ENCODE peak calls at places on chromosome 19, in four cellular contexts. R is adrenal gland, D is heart right ventricle, L is upper lobe of right lung. N is an unnamed sample.

GRCh38 chr19:10431943-10432735 is 11.8 kb downstream of the PDE4A start:
- DNase-seq in R (no peak), D (peak; percentile 77), L (peak; percentile 92), N (peak; percentile 37)

GRCh38 chr19:887072-887471 is 5.9 kb downstream of the MED16 start:
- DNase-seq in R (peak; percentile 89), D (no peak), L (no peak), N (no peak)

GRCh38 chr19:10269333-10270179 is 1.4 kb upstream of the ICAM1 start:
- DNase-seq in R (peak; percentile 92), D (peak; percentile 91), L (peak; percentile 94), N (peak; percentile 89)

GRCh38 chr19:50333737-50334617 is 4.8 kb upstream of the KCNC3 start:
- DNase-seq in R (peak; percentile 86), D (peak; percentile 63), L (peak; percentile 92), N (peak; percentile 80)

GRCh38 chr19:44803442-44804428 is 5.2 kb upstream of the BCAM start:
- DNase-seq in R (no peak), D (no peak), L (no peak), N (no peak)

GRCh38 chr19:823565-824121 is 1.9 kb upstream of the PLPPR3 start:
- DNase-seq in R (no peak), D (no peak), L (peak; percentile 61), N (no peak)

GRCh38 chr19:10380311-10381102 is at the start of gene TYK2:
- DNase-seq in R (peak; percentile 99), D (peak; percentile 98), L (peak; percentile 98), N (peak; percentile 98)

GRCh38 chr19:33681081-33681680 is 59.4 kb downstream of the CHST8 start:
- DNase-seq in R (no peak), D (no peak), L (peak; percentile 57), N (no peak)

GRCh38 chr19:17021328-17021727 is 5.3 kb downstream of the CPAMD8 start:
- DNase-seq in R (no peak), D (no peak), L (no peak), N (no peak)

GRCh38 chr19:10408511-10409291 is 5.4 kb upstream of the CDC37 start:
- DNase-seq in R (peak; percentile 68), D (no peak), L (peak; percentile 88), N (peak; percentile 59)

GRCh38 chr19:12985049-12985776 is 10.1 kb upstream of the NFIX start:
- DNase-seq in R (peak; percentile 85), D (peak; percentile 69), L (no peak), N (peak; percentile 65)

GRCh38 chr19:45200614-45201013 is 22.0 kb downstream of the BLOC1S3 start:
- DNase-seq in R (peak; percentile 75), D (peak; percentile 21), L (no peak), N (peak; percentile 73)

GRCh38 chr19:2340496-2341246 is 12.2 kb downstream of the SPPL2B start:
- DNase-seq in R (no peak), D (no peak), L (no peak), N (no peak)

GRCh38 chr19:16627194-16627927 is 643 bp downstream of the MED26 start:
- DNase-seq in R (no peak), D (peak; percentile 7), L (peak; percentile 71), N (no peak)

GRCh38 chr19:18762125-18763023 is 28.7 kb downstream of the COMP start:
- DNase-seq in R (peak; percentile 90), D (peak; percentile 70), L (peak; percentile 94), N (peak; percentile 74)

GRCh38 chr19:35559281-35559659 is 4.2 kb downstream of the ATP4A start:
- DNase-seq in R (no peak), D (no peak), L (no peak), N (no peak)

GRCh38 chr19:19531951-19532805 is 3.5 kb downstream of the YJEFN3 start:
- DNase-seq in R (peak; percentile 90), D (peak; percentile 74), L (peak; percentile 91), N (peak; percentile 90)

GRCh38 chr19:43639507-43640423 is at the start of gene CADM4:
- DNase-seq in R (no peak), D (peak; percentile 16), L (peak; percentile 75), N (no peak)

GRCh38 chr19:7349961-7350711 is 1.4 kb downstream of the ARHGEF18 start:
- DNase-seq in R (no peak), D (no peak), L (peak; percentile 65), N (no peak)

GRCh38 chr19:883661-884211 is 9.3 kb downstream of the MED16 start:
- DNase-seq in R (no peak), D (no peak), L (peak; percentile 78), N (no peak)

GRCh38 chr19:4409123-4409933 is 6.9 kb downstream of the CHAF1A start:
- DNase-seq in R (no peak), D (no peak), L (no peak), N (no peak)

GRCh38 chr19:54164369-54165068 is 5.0 kb upstream of the LENG1 start:
- DNase-seq in R (no peak), D (peak; percentile 87), L (peak; percentile 84), N (peak; percentile 65)

GRCh38 chr19:33052352-33052972 is 12.2 kb downstream of the RHPN2 start:
- DNase-seq in R (no peak), D (no peak), L (no peak), N (no peak)

GRCh38 chr19:16631465-16631864 is 3.5 kb upstream of the MED26 start:
- DNase-seq in R (no peak), D (no peak), L (no peak), N (no peak)

GRCh38 chr19:33263325-33264023 is 37.8 kb upstream of the SLC7A10 start:
- DNase-seq in R (no peak), D (no peak), L (no peak), N (no peak)

GRCh38 chr19:2375341-2376121 is 15.5 kb downstream of the TMPRSS9 start:
- DNase-seq in R (no peak), D (no peak), L (no peak), N (peak; percentile 69)

GRCh38 chr19:54188224-54188871 is 1.0 kb downstream of the MBOAT7 start:
- DNase-seq in R (peak; percentile 78), D (no peak), L (peak; percentile 60), N (peak; percentile 35)

GRCh38 chr19:15213715-15214381 is 13.1 kb upstream of the NOTCH3 start:
- DNase-seq in R (peak; percentile 76), D (peak; percentile 88), L (no peak), N (no peak)

GRCh38 chr19:4972509-4973230 is 3.8 kb downstream of the KDM4B start:
- DNase-seq in R (no peak), D (no peak), L (no peak), N (no peak)

GRCh38 chr19:681029-681626 is 4.9 kb downstream of the FSTL3 start:
- DNase-seq in R (no peak), D (peak; percentile 90), L (peak; percentile 97), N (peak; percentile 93)

DNA sequence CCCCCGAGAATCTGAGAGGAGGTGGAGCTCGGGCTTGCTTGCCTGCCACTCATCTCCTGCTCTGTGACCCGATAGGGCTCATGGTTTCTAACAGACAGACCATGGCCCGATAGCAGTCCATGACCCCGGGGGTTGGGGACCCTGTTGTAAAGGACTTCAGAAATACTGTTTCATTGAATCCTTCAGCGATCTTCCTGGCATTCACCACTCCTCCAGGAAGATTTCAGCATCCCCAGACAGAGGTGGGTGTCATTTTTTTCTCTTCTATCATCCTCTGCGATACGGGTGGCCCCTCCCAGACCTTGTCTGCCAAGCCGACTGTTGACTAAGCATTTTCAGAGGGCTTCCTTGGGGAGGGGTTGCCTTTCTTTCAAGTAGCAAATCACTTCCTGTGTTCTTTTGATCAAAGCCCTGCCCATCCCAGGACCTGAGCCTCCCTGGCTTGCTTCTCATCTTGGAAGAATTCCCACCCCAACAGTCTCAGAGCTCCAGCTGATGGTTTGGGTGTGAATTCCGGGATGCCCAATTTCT is 1.7 kb downstream of the MYO1F start:
- DNase-seq in R (no peak), D (no peak), L (no peak), N (no peak)
- H3K4me3 ChIP-seq in R (peak overlapping the region; percentile 34), D (peak overlapping the region; percentile 40), L (peak overlapping the region; percentile 55), N (no peak overlapping the region)

GRCh38 chr19:38616265-38616664 is 1.5 kb downstream of the MAP4K1 start:
- DNase-seq in R (no peak), D (no peak), L (no peak), N (no peak)

GRCh38 chr19:38619361-38620174 is 580 bp downstream of the EIF3K start:
- DNase-seq in R (no peak), D (no peak), L (no peak), N (no peak)

GRCh38 chr19:38617764-38618589 is at the start of gene MAP4K1:
- DNase-seq in R (peak; percentile 65), D (peak; percentile 40), L (peak; percentile 74), N (peak; percentile 25)

GRCh38 chr19:38617283-38617763 is 430 bp downstream of the MAP4K1 start:
- DNase-seq in R (no peak), D (no peak), L (no peak), N (no peak)

DNA sequence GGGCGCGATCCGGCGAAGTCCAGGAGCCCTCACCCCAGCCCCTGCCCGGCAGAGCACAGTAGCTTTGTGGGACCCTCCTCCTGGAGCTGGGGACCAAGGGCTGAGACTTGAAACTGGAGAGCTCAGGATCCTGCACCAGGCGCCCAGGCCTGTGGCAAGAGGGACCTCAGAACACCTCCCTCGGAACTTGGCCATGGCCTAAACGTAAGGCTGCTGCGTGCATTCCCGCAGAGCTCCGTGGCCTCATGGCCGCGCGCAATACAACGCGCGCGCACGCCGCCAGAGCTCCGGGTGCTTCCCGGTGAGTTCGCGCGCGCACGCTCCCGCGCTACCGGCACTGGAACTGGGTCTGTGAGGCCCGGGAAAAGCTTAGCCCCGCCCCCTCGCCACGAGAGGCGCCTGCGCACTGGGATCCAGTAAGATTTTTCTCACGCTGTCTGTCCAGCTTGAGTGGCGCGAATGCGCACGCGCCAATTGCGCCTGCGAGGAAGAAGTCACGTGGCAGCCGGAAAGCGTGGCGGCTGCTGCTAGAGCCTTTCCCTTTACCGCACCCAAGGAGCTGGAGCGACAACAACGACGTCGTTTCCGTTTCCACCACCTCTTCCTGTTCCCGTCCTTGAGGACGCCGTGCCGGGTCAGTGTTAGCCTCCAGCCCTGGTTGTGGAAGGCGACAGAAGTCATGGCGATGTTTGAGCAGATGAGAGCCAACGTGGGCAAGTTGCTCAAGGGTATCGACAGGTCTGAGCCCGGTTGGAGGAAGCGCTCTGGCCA is at the start of gene EIF3K:
- DNase-seq in R (peak; percentile 99), D (peak; percentile 99), L (peak; percentile 100), N (peak; percentile 99)
- H3K4me3 ChIP-seq in R (peak within 1 kb of the TSS; percentile 87), D (peak within 1 kb of the TSS; percentile 84), L (peak within 1 kb of the TSS; percentile 82), N (peak within 1 kb of the TSS; percentile 94)

DNA sequence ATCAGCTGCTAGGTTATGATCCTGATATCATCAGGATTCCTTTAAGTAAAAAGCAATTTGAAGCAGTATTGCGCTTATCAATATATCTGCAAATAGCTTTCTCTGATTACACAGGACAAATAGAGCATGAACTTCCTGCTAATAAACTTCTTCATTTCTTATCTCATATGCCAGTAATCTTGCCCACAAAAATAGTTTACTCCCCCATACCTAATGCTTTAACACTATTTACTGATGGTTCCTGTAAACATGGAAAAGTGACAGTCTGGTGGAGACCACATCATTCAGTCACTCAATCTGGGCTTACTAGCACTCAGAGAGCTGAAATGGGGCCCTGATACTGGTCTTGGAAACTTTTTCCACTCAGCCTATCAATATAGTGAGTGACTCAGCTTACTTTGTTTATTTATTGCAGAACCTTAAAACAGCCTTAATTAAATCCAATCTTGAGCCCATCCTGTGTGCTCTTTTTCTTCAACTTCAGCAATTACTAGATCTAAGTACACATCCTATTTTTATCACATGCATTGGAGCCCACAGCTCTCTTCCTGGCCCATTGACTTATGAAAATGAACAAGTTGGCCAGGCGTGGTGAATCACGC is 1464.3 kb downstream of the UQCRFS1 start:
- DNase-seq in R (no peak), D (no peak), L (peak; percentile 3), N (no peak)
- H3K4me3 ChIP-seq in R (no peak overlapping the region), D (no peak overlapping the region), L (no peak overlapping the region), N (no peak overlapping the region)

GRCh38 chr19:29724741-29725140 is 9.7 kb upstream of the C19orf12 start:
- DNase-seq in R (no peak), D (no peak), L (no peak), N (no peak)

GRCh38 chr19:29727906-29728305 is 12.8 kb upstream of the C19orf12 start:
- DNase-seq in R (peak; percentile 67), D (no peak), L (no peak), N (no peak)

GRCh38 chr19:29724102-29724641 is 9.1 kb upstream of the C19orf12 start:
- DNase-seq in R (no peak), D (no peak), L (no peak), N (no peak)
- H3K4me3 ChIP-seq in R (peak overlapping the region; percentile 32), D (peak overlapping the region; percentile 43), L (peak overlapping the region; percentile 14), N (peak overlapping the region; percentile 58)